ENCODE peak calls at places on chromosomes 6 and 20, in nine cellular contexts. One of them, this sample, is unnamed.

GRCh38 chr6:138769102-138769676 is 4.4 kb upstream of the CCDC28A start:
- DNase-seq in astrocyte of the spinal cord: no peak
- DNase-seq in fibroblast of lung: no peak
- DNase-seq in psoas muscle: no peak
- DNase-seq in GM13977: no peak
- DNase-seq in Calu3: no peak
- DNase-seq in breast epithelium: no peak
- DNase-seq in body of pancreas: no peak
- DNase-seq in endothelial cell: no peak
- DNase-seq in this sample: no peak

GRCh38 chr6:148969679-148970078 is 222.8 kb downstream of the UST start:
- DNase-seq in astrocyte of the spinal cord: peak; percentile 95
- DNase-seq in fibroblast of lung: peak; percentile 76
- DNase-seq in psoas muscle: peak; percentile 70
- DNase-seq in GM13977: no peak
- DNase-seq in Calu3: no peak
- DNase-seq in breast epithelium: no peak
- DNase-seq in body of pancreas: no peak
- DNase-seq in endothelial cell: no peak
- DNase-seq in this sample: no peak

GRCh38 chr6:90860822-90861601 is 274.1 kb upstream of the MAP3K7 start:
- DNase-seq in astrocyte of the spinal cord: no peak
- DNase-seq in fibroblast of lung: no peak
- DNase-seq in psoas muscle: no peak
- DNase-seq in GM13977: no peak
- DNase-seq in Calu3: no peak
- DNase-seq in breast epithelium: no peak
- DNase-seq in body of pancreas: no peak
- DNase-seq in endothelial cell: no peak
- DNase-seq in this sample: no peak

GRCh38 chr20:1894471-1894950 is 696 bp upstream of the SIRPA start:
- DNase-seq in astrocyte of the spinal cord: peak; percentile 72
- DNase-seq in fibroblast of lung: peak; percentile 71
- DNase-seq in psoas muscle: peak; percentile 77
- DNase-seq in GM13977: peak; percentile 80
- DNase-seq in Calu3: peak; percentile 59
- DNase-seq in breast epithelium: no peak
- DNase-seq in body of pancreas: peak; percentile 66
- DNase-seq in endothelial cell: peak; percentile 71
- DNase-seq in this sample: no peak

GRCh38 chr6:40599580-40599979 is 12.4 kb upstream of the LRFN2 start:
- DNase-seq in astrocyte of the spinal cord: no peak
- DNase-seq in fibroblast of lung: no peak
- DNase-seq in psoas muscle: no peak
- DNase-seq in GM13977: no peak
- DNase-seq in Calu3: no peak
- DNase-seq in breast epithelium: no peak
- DNase-seq in body of pancreas: peak; percentile 29
- DNase-seq in endothelial cell: no peak
- DNase-seq in this sample: no peak

GRCh38 chr20:23125159-23125558 is 39.0 kb upstream of the CD93 start:
- DNase-seq in astrocyte of the spinal cord: no peak
- DNase-seq in fibroblast of lung: no peak
- DNase-seq in psoas muscle: no peak
- DNase-seq in GM13977: no peak
- DNase-seq in Calu3: no peak
- DNase-seq in breast epithelium: no peak
- DNase-seq in body of pancreas: no peak
- DNase-seq in endothelial cell: no peak
- DNase-seq in this sample: no peak

GRCh38 chr6:127608554-127609270 is 31.7 kb downstream of the C6orf58 start:
- DNase-seq in astrocyte of the spinal cord: no peak
- DNase-seq in fibroblast of lung: no peak
- DNase-seq in psoas muscle: no peak
- DNase-seq in GM13977: no peak
- DNase-seq in Calu3: no peak
- DNase-seq in breast epithelium: no peak
- DNase-seq in body of pancreas: no peak
- DNase-seq in endothelial cell: no peak
- DNase-seq in this sample: no peak

GRCh38 chr6:25138024-25138696 is 141.0 kb upstream of the CARMIL1 start:
- DNase-seq in astrocyte of the spinal cord: peak; percentile 50
- DNase-seq in fibroblast of lung: peak; percentile 75
- DNase-seq in psoas muscle: peak; percentile 32
- DNase-seq in GM13977: peak; percentile 77
- DNase-seq in Calu3: peak; percentile 72
- DNase-seq in breast epithelium: no peak
- DNase-seq in body of pancreas: peak; percentile 26
- DNase-seq in endothelial cell: no peak
- DNase-seq in this sample: no peak

GRCh38 chr20:38649275-38649891 is 47.8 kb downstream of the ARHGAP40 start:
- DNase-seq in astrocyte of the spinal cord: no peak
- DNase-seq in fibroblast of lung: peak; percentile 11
- DNase-seq in psoas muscle: no peak
- DNase-seq in GM13977: peak; percentile 51
- DNase-seq in Calu3: peak; percentile 31
- DNase-seq in breast epithelium: no peak
- DNase-seq in body of pancreas: no peak
- DNase-seq in endothelial cell: peak; percentile 44
- DNase-seq in this sample: no peak

GRCh38 chr20:555933-556332 is 12.3 kb upstream of the CSNK2A1 start:
- DNase-seq in astrocyte of the spinal cord: no peak
- DNase-seq in fibroblast of lung: peak; percentile 27
- DNase-seq in psoas muscle: no peak
- DNase-seq in GM13977: no peak
- DNase-seq in Calu3: no peak
- DNase-seq in breast epithelium: no peak
- DNase-seq in body of pancreas: no peak
- DNase-seq in endothelial cell: no peak
- DNase-seq in this sample: no peak

GRCh38 chr20:56859751-56860366 is 230.8 kb downstream of the TFAP2C start:
- DNase-seq in astrocyte of the spinal cord: no peak
- DNase-seq in fibroblast of lung: no peak
- DNase-seq in psoas muscle: no peak
- DNase-seq in GM13977: no peak
- DNase-seq in Calu3: no peak
- DNase-seq in breast epithelium: no peak
- DNase-seq in body of pancreas: no peak
- DNase-seq in endothelial cell: no peak
- DNase-seq in this sample: no peak

DNA sequence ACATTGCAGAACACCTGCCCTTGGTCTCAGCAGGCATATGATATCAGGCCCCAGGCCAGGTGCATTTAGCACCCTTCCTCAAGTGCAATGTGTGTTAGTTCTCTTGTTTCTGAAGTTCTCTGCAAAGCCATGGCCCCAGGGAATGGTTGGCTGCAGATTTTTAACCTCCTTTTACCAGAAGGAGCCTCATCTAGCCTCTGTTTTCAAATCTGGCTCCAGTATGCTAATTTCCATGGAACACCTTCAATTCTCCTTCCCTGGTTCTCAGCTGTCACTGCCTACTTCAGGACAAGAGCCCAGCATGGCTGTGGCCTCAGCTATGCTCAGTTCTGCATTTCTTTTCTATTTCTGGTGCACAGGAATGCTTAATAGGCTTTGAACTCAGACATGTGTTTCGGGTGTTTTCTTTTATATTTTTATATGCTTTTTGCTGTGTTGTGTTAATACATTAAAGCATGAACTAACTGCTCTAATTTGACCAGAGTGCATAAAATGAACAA is 51.6 kb upstream of the OGFRL1 start:
- DNase-seq in astrocyte of the spinal cord: no peak
- DNase-seq in fibroblast of lung: no peak
- DNase-seq in psoas muscle: no peak
- DNase-seq in GM13977: no peak
- DNase-seq in Calu3: no peak
- DNase-seq in breast epithelium: no peak
- DNase-seq in body of pancreas: no peak
- DNase-seq in endothelial cell: no peak
- DNase-seq in this sample: no peak
- TF ChIP-seq CTCF in astrocyte of the spinal cord: no peak
- TF ChIP-seq CTCF in fibroblast of lung: no peak
- TF ChIP-seq CTCF in psoas muscle: no peak
- TF ChIP-seq CTCF in GM13977: no peak
- TF ChIP-seq CTCF in Calu3: no peak
- TF ChIP-seq CTCF in breast epithelium: no peak
- TF ChIP-seq CTCF in body of pancreas: no peak
- TF ChIP-seq CTCF in endothelial cell: no peak
- TF ChIP-seq CTCF in this sample: no peak

GRCh38 chr6:36539814-36540568 is 7.3 kb downstream of the STK38 start:
- DNase-seq in astrocyte of the spinal cord: no peak
- DNase-seq in fibroblast of lung: no peak
- DNase-seq in psoas muscle: no peak
- DNase-seq in GM13977: no peak
- DNase-seq in Calu3: no peak
- DNase-seq in breast epithelium: no peak
- DNase-seq in body of pancreas: no peak
- DNase-seq in endothelial cell: no peak
- DNase-seq in this sample: no peak
- TF ChIP-seq CTCF in astrocyte of the spinal cord: no peak
- TF ChIP-seq CTCF in fibroblast of lung: no peak
- TF ChIP-seq CTCF in psoas muscle: no peak
- TF ChIP-seq CTCF in GM13977: no peak
- TF ChIP-seq CTCF in Calu3: no peak
- TF ChIP-seq CTCF in breast epithelium: no peak
- TF ChIP-seq CTCF in body of pancreas: no peak
- TF ChIP-seq CTCF in endothelial cell: no peak
- TF ChIP-seq CTCF in this sample: no peak

GRCh38 chr6:41805830-41806774 is 18.6 kb downstream of the TOMM6 start:
- DNase-seq in astrocyte of the spinal cord: no peak
- DNase-seq in fibroblast of lung: no peak
- DNase-seq in psoas muscle: no peak
- DNase-seq in GM13977: no peak
- DNase-seq in Calu3: no peak
- DNase-seq in breast epithelium: no peak
- DNase-seq in body of pancreas: no peak
- DNase-seq in endothelial cell: no peak
- DNase-seq in this sample: no peak

GRCh38 chr6:41796474-41796873 is 9.0 kb downstream of the TOMM6 start:
- DNase-seq in astrocyte of the spinal cord: no peak
- DNase-seq in fibroblast of lung: no peak
- DNase-seq in psoas muscle: no peak
- DNase-seq in GM13977: no peak
- DNase-seq in Calu3: no peak
- DNase-seq in breast epithelium: no peak
- DNase-seq in body of pancreas: no peak
- DNase-seq in endothelial cell: no peak
- DNase-seq in this sample: no peak

GRCh38 chr6:41799517-41799916 is 12.0 kb downstream of the TOMM6 start:
- DNase-seq in astrocyte of the spinal cord: no peak
- DNase-seq in fibroblast of lung: no peak
- DNase-seq in psoas muscle: no peak
- DNase-seq in GM13977: no peak
- DNase-seq in Calu3: no peak
- DNase-seq in breast epithelium: no peak
- DNase-seq in body of pancreas: no peak
- DNase-seq in endothelial cell: no peak
- DNase-seq in this sample: no peak

GRCh38 chr6:41798901-41799300 is 11.4 kb downstream of the TOMM6 start:
- DNase-seq in astrocyte of the spinal cord: no peak
- DNase-seq in fibroblast of lung: no peak
- DNase-seq in psoas muscle: no peak
- DNase-seq in GM13977: no peak
- DNase-seq in Calu3: no peak
- DNase-seq in breast epithelium: no peak
- DNase-seq in body of pancreas: no peak
- DNase-seq in endothelial cell: no peak
- DNase-seq in this sample: no peak

GRCh38 chr6:41801380-41801779 is 13.9 kb downstream of the TOMM6 start:
- DNase-seq in astrocyte of the spinal cord: peak; percentile 47
- DNase-seq in fibroblast of lung: peak; percentile 19
- DNase-seq in psoas muscle: no peak
- DNase-seq in GM13977: no peak
- DNase-seq in Calu3: peak; percentile 20
- DNase-seq in breast epithelium: no peak
- DNase-seq in body of pancreas: no peak
- DNase-seq in endothelial cell: no peak
- DNase-seq in this sample: no peak
- TF ChIP-seq CTCF in astrocyte of the spinal cord: peak; percentile 79
- TF ChIP-seq CTCF in fibroblast of lung: peak; percentile 72
- TF ChIP-seq CTCF in psoas muscle: no peak
- TF ChIP-seq CTCF in GM13977: peak; percentile 48
- TF ChIP-seq CTCF in Calu3: no peak
- TF ChIP-seq CTCF in breast epithelium: no peak
- TF ChIP-seq CTCF in body of pancreas: no peak
- TF ChIP-seq CTCF in endothelial cell: peak; percentile 20
- TF ChIP-seq CTCF in this sample: peak; percentile 71

GRCh38 chr6:35365599-35366596 is 23.5 kb downstream of the PPARD start:
- DNase-seq in astrocyte of the spinal cord: no peak
- DNase-seq in fibroblast of lung: no peak
- DNase-seq in psoas muscle: no peak
- DNase-seq in GM13977: no peak
- DNase-seq in Calu3: no peak
- DNase-seq in breast epithelium: no peak
- DNase-seq in body of pancreas: no peak
- DNase-seq in endothelial cell: no peak
- DNase-seq in this sample: no peak
- TF ChIP-seq CTCF in astrocyte of the spinal cord: no peak
- TF ChIP-seq CTCF in fibroblast of lung: no peak
- TF ChIP-seq CTCF in psoas muscle: no peak
- TF ChIP-seq CTCF in GM13977: no peak
- TF ChIP-seq CTCF in Calu3: no peak
- TF ChIP-seq CTCF in breast epithelium: no peak
- TF ChIP-seq CTCF in body of pancreas: no peak
- TF ChIP-seq CTCF in endothelial cell: no peak
- TF ChIP-seq CTCF in this sample: no peak

GRCh38 chr6:169886631-169887227 is 135.3 kb downstream of the ERMARD start:
- DNase-seq in astrocyte of the spinal cord: no peak
- DNase-seq in fibroblast of lung: no peak
- DNase-seq in psoas muscle: no peak
- DNase-seq in GM13977: no peak
- DNase-seq in Calu3: no peak
- DNase-seq in breast epithelium: no peak
- DNase-seq in body of pancreas: no peak
- DNase-seq in endothelial cell: no peak
- DNase-seq in this sample: no peak
- TF ChIP-seq CTCF in astrocyte of the spinal cord: no peak
- TF ChIP-seq CTCF in fibroblast of lung: no peak
- TF ChIP-seq CTCF in psoas muscle: no peak
- TF ChIP-seq CTCF in GM13977: no peak
- TF ChIP-seq CTCF in Calu3: no peak
- TF ChIP-seq CTCF in breast epithelium: no peak
- TF ChIP-seq CTCF in body of pancreas: no peak
- TF ChIP-seq CTCF in endothelial cell: no peak
- TF ChIP-seq CTCF in this sample: no peak

DNA sequence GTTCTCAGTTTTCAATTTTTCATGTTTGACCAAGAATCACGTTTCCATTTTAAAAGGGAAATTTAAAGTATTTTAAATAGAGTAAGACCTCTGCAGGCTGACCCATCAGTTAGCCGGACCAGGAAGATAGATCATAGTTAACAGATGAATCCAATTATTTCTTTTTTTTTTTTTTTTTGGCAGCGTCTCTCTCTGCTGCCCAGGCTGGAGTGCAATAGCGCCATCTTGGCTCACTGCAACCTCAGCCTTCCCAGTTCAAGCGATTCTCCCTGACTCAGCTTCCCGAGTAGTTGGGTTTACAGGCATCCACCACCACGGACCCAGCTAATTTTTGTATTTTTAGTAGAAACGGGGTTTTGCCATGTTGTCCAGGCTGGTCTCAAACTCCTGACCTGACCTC is 256.7 kb upstream of the CNR1 start:
- DNase-seq in astrocyte of the spinal cord: no peak
- DNase-seq in fibroblast of lung: no peak
- DNase-seq in psoas muscle: no peak
- DNase-seq in GM13977: no peak
- DNase-seq in Calu3: no peak
- DNase-seq in breast epithelium: no peak
- DNase-seq in body of pancreas: no peak
- DNase-seq in endothelial cell: no peak
- DNase-seq in this sample: no peak
- TF ChIP-seq CTCF in astrocyte of the spinal cord: peak; percentile 18
- TF ChIP-seq CTCF in fibroblast of lung: no peak
- TF ChIP-seq CTCF in psoas muscle: no peak
- TF ChIP-seq CTCF in GM13977: no peak
- TF ChIP-seq CTCF in Calu3: no peak
- TF ChIP-seq CTCF in breast epithelium: no peak
- TF ChIP-seq CTCF in body of pancreas: no peak
- TF ChIP-seq CTCF in endothelial cell: no peak
- TF ChIP-seq CTCF in this sample: no peak